ENCODE peak calls at places on chromosomes 11 and 22, in six cellular contexts. One of them, this sample, is unnamed.

GRCh38 chr11:44911031-44911814 is 39.5 kb downstream of the TP53I11 start:
- DNase-seq in CD8-positive, alpha-beta memory T cell: peak; percentile 66
- DNase-seq in heart right ventricle: peak; percentile 95
- DNase-seq in body of pancreas: peak; percentile 88
- DNase-seq in lung: peak; percentile 89
- DNase-seq in IMR-90: peak; percentile 75
- DNase-seq in this sample: peak; percentile 94

GRCh38 chr11:11620966-11621880 is 582 bp downstream of the GALNT18 start:
- DNase-seq in body of pancreas: peak; percentile 26
- DNase-seq in lung: peak; percentile 39
- DNase-seq in IMR-90: peak; percentile 44
- DNase-seq in heart right ventricle: peak; percentile 33
- DNase-seq in CD8-positive, alpha-beta memory T cell: no peak
- DNase-seq in this sample: no peak

GRCh38 chr22:23903328-23903971 is 9.3 kb downstream of the MIF start:
- DNase-seq in IMR-90: peak; percentile 12
- DNase-seq in CD8-positive, alpha-beta memory T cell: no peak
- DNase-seq in body of pancreas: no peak
- DNase-seq in lung: no peak
- DNase-seq in heart right ventricle: no peak
- DNase-seq in this sample: no peak

GRCh38 chr11:34433899-34434298 is 4.8 kb upstream of the CAT start:
- DNase-seq in IMR-90: no peak
- DNase-seq in heart right ventricle: no peak
- DNase-seq in lung: no peak
- DNase-seq in CD8-positive, alpha-beta memory T cell: no peak
- DNase-seq in body of pancreas: no peak
- DNase-seq in this sample: no peak

GRCh38 chr11:44229664-44230063 is 80.3 kb downstream of the ALX4 start:
- DNase-seq in heart right ventricle: no peak
- DNase-seq in IMR-90: peak; percentile 59
- DNase-seq in lung: no peak
- DNase-seq in body of pancreas: no peak
- DNase-seq in CD8-positive, alpha-beta memory T cell: no peak
- DNase-seq in this sample: no peak

GRCh38 chr11:17014321-17014773 is at the start of gene PLEKHA7:
- DNase-seq in CD8-positive, alpha-beta memory T cell: peak; percentile 2
- DNase-seq in body of pancreas: peak; percentile 35
- DNase-seq in lung: no peak
- DNase-seq in heart right ventricle: no peak
- DNase-seq in IMR-90: no peak
- DNase-seq in this sample: no peak

GRCh38 chr11:66479741-66480115 is 506 bp upstream of the DPP3 start:
- DNase-seq in lung: no peak
- DNase-seq in CD8-positive, alpha-beta memory T cell: no peak
- DNase-seq in body of pancreas: no peak
- DNase-seq in IMR-90: no peak
- DNase-seq in heart right ventricle: no peak
- DNase-seq in this sample: no peak

GRCh38 chr11:14089690-14090462 is 127.4 kb downstream of the SPON1 start:
- DNase-seq in IMR-90: no peak
- DNase-seq in heart right ventricle: no peak
- DNase-seq in lung: no peak
- DNase-seq in body of pancreas: no peak
- DNase-seq in CD8-positive, alpha-beta memory T cell: no peak
- DNase-seq in this sample: peak; percentile 60

GRCh38 chr11:79227732-79228416 is 213.0 kb downstream of the TENM4 start:
- DNase-seq in body of pancreas: no peak
- DNase-seq in CD8-positive, alpha-beta memory T cell: no peak
- DNase-seq in lung: no peak
- DNase-seq in IMR-90: no peak
- DNase-seq in heart right ventricle: no peak
- DNase-seq in this sample: no peak

GRCh38 chr22:37220543-37220968 is 8.3 kb upstream of the SSTR3 start:
- DNase-seq in CD8-positive, alpha-beta memory T cell: no peak
- DNase-seq in body of pancreas: no peak
- DNase-seq in lung: no peak
- DNase-seq in heart right ventricle: no peak
- DNase-seq in IMR-90: no peak
- DNase-seq in this sample: no peak

GRCh38 chr11:3840289-3840869 is 380 bp downstream of the RHOG start:
- DNase-seq in body of pancreas: no peak
- DNase-seq in IMR-90: no peak
- DNase-seq in lung: no peak
- DNase-seq in CD8-positive, alpha-beta memory T cell: no peak
- DNase-seq in heart right ventricle: peak; percentile 26
- DNase-seq in this sample: no peak

GRCh38 chr22:24976442-24977218 is 24.1 kb downstream of the KIAA1671 start:
- DNase-seq in IMR-90: no peak
- DNase-seq in lung: no peak
- DNase-seq in heart right ventricle: no peak
- DNase-seq in body of pancreas: no peak
- DNase-seq in CD8-positive, alpha-beta memory T cell: no peak
- DNase-seq in this sample: no peak

GRCh38 chr22:24981066-24981465 is 28.6 kb downstream of the KIAA1671 start:
- DNase-seq in IMR-90: no peak
- DNase-seq in heart right ventricle: no peak
- DNase-seq in body of pancreas: no peak
- DNase-seq in lung: no peak
- DNase-seq in CD8-positive, alpha-beta memory T cell: no peak
- DNase-seq in this sample: no peak

GRCh38 chr22:24975813-24976341 is 23.4 kb downstream of the KIAA1671 start:
- DNase-seq in heart right ventricle: no peak
- DNase-seq in IMR-90: no peak
- DNase-seq in lung: no peak
- DNase-seq in body of pancreas: no peak
- DNase-seq in CD8-positive, alpha-beta memory T cell: no peak
- DNase-seq in this sample: peak; percentile 78

GRCh38 chr22:24977370-24978230 is 25.1 kb downstream of the KIAA1671 start:
- DNase-seq in heart right ventricle: peak; percentile 62
- DNase-seq in body of pancreas: peak; percentile 54
- DNase-seq in IMR-90: no peak
- DNase-seq in CD8-positive, alpha-beta memory T cell: no peak
- DNase-seq in lung: no peak
- DNase-seq in this sample: peak; percentile 85

GRCh38 chr22:24978308-24978707 is 25.8 kb downstream of the KIAA1671 start:
- DNase-seq in lung: no peak
- DNase-seq in heart right ventricle: no peak
- DNase-seq in body of pancreas: no peak
- DNase-seq in IMR-90: no peak
- DNase-seq in CD8-positive, alpha-beta memory T cell: no peak
- DNase-seq in this sample: no peak
- H3K27ac ChIP-seq in lung: peak overlapping the region; percentile 38
- H3K27ac ChIP-seq in heart right ventricle: peak overlapping the region; percentile 83
- H3K27ac ChIP-seq in body of pancreas: peak overlapping the region; percentile 7
- H3K27ac ChIP-seq in IMR-90: no peak overlapping the region
- H3K27ac ChIP-seq in CD8-positive, alpha-beta memory T cell: no peak overlapping the region
- H3K27ac ChIP-seq in this sample: peak overlapping the region; percentile 88

DNA sequence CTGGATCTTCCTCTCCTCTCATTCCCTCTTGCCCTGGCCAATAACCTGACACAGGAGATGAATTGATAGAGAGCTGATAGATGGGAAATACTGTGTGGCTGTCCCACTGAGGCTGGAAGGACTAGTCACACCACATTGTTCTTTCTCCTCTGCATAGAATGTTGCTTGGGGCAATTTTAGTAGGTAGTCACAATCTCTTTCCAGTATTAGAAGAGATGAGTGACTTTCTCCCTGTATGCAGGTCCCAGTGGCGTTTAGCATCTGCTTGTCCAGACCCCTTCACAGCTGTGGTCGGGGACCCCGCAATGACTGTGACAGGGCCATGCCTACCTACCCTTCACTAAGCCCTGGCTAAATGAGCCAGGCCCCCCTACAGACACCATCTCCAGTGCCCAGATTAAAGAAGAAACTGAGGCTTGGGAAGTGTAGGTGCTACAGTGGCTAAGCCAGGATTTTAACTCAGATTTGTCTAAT is 24.0 kb upstream of the P2RY2 start:
- DNase-seq in CD8-positive, alpha-beta memory T cell: no peak
- DNase-seq in IMR-90: no peak
- DNase-seq in lung: no peak
- DNase-seq in body of pancreas: no peak
- DNase-seq in heart right ventricle: no peak
- DNase-seq in this sample: no peak
- H3K4me1 ChIP-seq in CD8-positive, alpha-beta memory T cell: no peaks in the 10 kb centered on the region
- H3K4me1 ChIP-seq in IMR-90: no peaks in the 10 kb centered on the region
- H3K4me1 ChIP-seq in lung: peaks cover 6% of the 10 kb centered on the region
- H3K4me1 ChIP-seq in body of pancreas: peaks cover 7% of the 10 kb centered on the region
- H3K4me1 ChIP-seq in heart right ventricle: peaks cover 17% of the 10 kb centered on the region
- H3K4me1 ChIP-seq in this sample: no peaks in the 10 kb centered on the region

GRCh38 chr11:124670732-124671131 is 2.8 kb downstream of the SIAE start:
- DNase-seq in body of pancreas: no peak
- DNase-seq in CD8-positive, alpha-beta memory T cell: peak; percentile 32
- DNase-seq in lung: no peak
- DNase-seq in IMR-90: peak; percentile 9
- DNase-seq in heart right ventricle: no peak
- DNase-seq in this sample: no peak
- H3K27ac ChIP-seq in body of pancreas: no peak overlapping the region
- H3K27ac ChIP-seq in CD8-positive, alpha-beta memory T cell: no peak overlapping the region
- H3K27ac ChIP-seq in lung: no peak overlapping the region
- H3K27ac ChIP-seq in IMR-90: no peak overlapping the region
- H3K27ac ChIP-seq in heart right ventricle: no peak overlapping the region
- H3K27ac ChIP-seq in this sample: no peak overlapping the region

DNA sequence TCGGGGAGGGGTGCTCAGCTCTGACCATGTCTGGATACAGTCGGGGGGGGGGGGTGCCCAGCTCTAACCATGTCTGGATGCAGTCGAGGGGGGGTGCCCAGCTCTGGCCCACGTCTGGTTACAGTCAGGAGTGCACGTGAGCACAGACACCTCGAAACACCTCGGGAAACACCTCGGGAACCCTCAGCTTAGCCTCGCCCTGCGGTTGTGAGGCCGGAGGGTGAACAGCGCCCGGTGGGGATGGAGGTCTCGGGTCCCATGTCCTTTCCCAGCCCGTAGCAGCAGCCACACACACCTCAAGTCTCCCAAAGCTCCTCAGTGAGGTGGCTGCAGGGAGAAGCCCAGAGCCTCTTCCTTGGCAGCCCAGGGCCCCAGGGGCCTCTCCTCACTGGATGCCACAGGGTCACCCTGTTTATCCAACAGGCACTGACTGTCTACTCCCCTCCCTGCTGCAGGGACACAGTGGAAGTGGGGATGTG is 2.1 kb downstream of the SIGIRR start:
- DNase-seq in lung: no peak
- DNase-seq in heart right ventricle: no peak
- DNase-seq in body of pancreas: no peak
- DNase-seq in CD8-positive, alpha-beta memory T cell: no peak
- DNase-seq in IMR-90: no peak
- DNase-seq in this sample: no peak
- H3K4me1 ChIP-seq in lung: no peaks in the 10 kb centered on the region
- H3K4me1 ChIP-seq in heart right ventricle: peaks cover 30% of the 10 kb centered on the region
- H3K4me1 ChIP-seq in body of pancreas: peaks cover 38% of the 10 kb centered on the region
- H3K4me1 ChIP-seq in CD8-positive, alpha-beta memory T cell: peaks cover 25% of the 10 kb centered on the region
- H3K4me1 ChIP-seq in IMR-90: peaks cover 14% of the 10 kb centered on the region
- H3K4me1 ChIP-seq in this sample: no peaks in the 10 kb centered on the region

GRCh38 chr11:2178906-2179494 is 7.4 kb upstream of the TH start:
- DNase-seq in IMR-90: peak; percentile 37
- DNase-seq in body of pancreas: peak; percentile 49
- DNase-seq in lung: no peak
- DNase-seq in heart right ventricle: no peak
- DNase-seq in CD8-positive, alpha-beta memory T cell: no peak
- DNase-seq in this sample: no peak
- H3K27ac ChIP-seq in IMR-90: no peak overlapping the region
- H3K27ac ChIP-seq in body of pancreas: no peak overlapping the region
- H3K27ac ChIP-seq in lung: no peak overlapping the region
- H3K27ac ChIP-seq in heart right ventricle: no peak overlapping the region
- H3K27ac ChIP-seq in CD8-positive, alpha-beta memory T cell: no peak overlapping the region
- H3K27ac ChIP-seq in this sample: no peak overlapping the region

GRCh38 chr11:71238941-71239340 is 13.4 kb downstream of the SHANK2 start:
- DNase-seq in body of pancreas: no peak
- DNase-seq in lung: no peak
- DNase-seq in CD8-positive, alpha-beta memory T cell: no peak
- DNase-seq in IMR-90: no peak
- DNase-seq in heart right ventricle: no peak
- DNase-seq in this sample: no peak

GRCh38 chr11:71240061-71240690 is 12.2 kb downstream of the SHANK2 start:
- DNase-seq in IMR-90: no peak
- DNase-seq in lung: no peak
- DNase-seq in CD8-positive, alpha-beta memory T cell: no peak
- DNase-seq in body of pancreas: no peak
- DNase-seq in heart right ventricle: no peak
- DNase-seq in this sample: no peak

GRCh38 chr11:71241721-71242259 is 10.6 kb downstream of the SHANK2 start:
- DNase-seq in heart right ventricle: no peak
- DNase-seq in CD8-positive, alpha-beta memory T cell: no peak
- DNase-seq in body of pancreas: no peak
- DNase-seq in lung: no peak
- DNase-seq in IMR-90: no peak
- DNase-seq in this sample: no peak

GRCh38 chr11:71239581-71239980 is 12.8 kb downstream of the SHANK2 start:
- DNase-seq in lung: no peak
- DNase-seq in heart right ventricle: no peak
- DNase-seq in body of pancreas: no peak
- DNase-seq in IMR-90: no peak
- DNase-seq in CD8-positive, alpha-beta memory T cell: no peak
- DNase-seq in this sample: no peak

GRCh38 chr11:71240865-71241691 is 11.3 kb downstream of the SHANK2 start:
- DNase-seq in lung: no peak
- DNase-seq in CD8-positive, alpha-beta memory T cell: no peak
- DNase-seq in heart right ventricle: no peak
- DNase-seq in IMR-90: peak; percentile 94
- DNase-seq in body of pancreas: peak; percentile 59
- DNase-seq in this sample: no peak
- H3K4me1 ChIP-seq in lung: no peaks in the 10 kb centered on the region
- H3K4me1 ChIP-seq in CD8-positive, alpha-beta memory T cell: no peaks in the 10 kb centered on the region
- H3K4me1 ChIP-seq in heart right ventricle: peaks cover 6% of the 10 kb centered on the region
- H3K4me1 ChIP-seq in IMR-90: peaks cover 9% of the 10 kb centered on the region
- H3K4me1 ChIP-seq in body of pancreas: peaks cover 14% of the 10 kb centered on the region
- H3K4me1 ChIP-seq in this sample: no peaks in the 10 kb centered on the region

DNA sequence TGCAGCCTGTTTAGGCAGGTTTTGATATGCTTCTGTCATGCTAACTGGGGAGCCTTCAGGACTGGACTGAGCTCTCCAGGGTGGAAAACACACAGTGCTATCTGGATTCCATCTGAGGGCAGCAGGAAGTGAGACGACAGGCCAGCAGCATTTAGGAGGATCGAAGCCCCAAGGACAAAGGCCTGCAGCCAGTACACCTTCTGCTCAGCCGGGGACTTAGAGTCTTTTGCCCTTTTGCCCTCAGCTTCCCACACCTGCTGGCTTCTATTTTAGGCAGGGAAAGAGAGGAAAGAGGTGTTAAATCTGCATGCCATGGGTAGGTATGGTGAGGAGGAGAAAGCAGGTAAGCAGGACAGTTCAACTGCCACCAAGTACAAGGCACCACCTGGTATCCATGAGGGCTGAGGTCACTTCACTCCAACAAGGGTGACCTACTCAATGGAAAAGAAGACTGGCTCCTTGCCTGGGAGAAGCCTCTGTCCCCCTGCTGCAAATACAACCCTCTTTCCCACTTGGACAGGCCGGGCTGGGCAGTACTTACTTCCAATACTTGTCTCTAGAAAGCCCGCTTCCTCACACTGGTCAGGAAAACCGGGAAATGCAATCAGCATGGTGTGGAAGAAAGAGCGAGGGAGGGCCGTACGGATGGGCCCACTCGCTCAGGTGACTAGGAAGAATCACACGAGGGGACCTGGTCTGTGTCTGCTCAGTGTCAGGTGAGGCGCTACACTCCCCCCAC is 12.3 kb downstream of the LARGE2 start:
- DNase-seq in body of pancreas: peak; percentile 42
- DNase-seq in CD8-positive, alpha-beta memory T cell: no peak
- DNase-seq in IMR-90: no peak
- DNase-seq in lung: no peak
- DNase-seq in heart right ventricle: no peak
- DNase-seq in this sample: no peak
- H3K27ac ChIP-seq in body of pancreas: no peak overlapping the region
- H3K27ac ChIP-seq in CD8-positive, alpha-beta memory T cell: no peak overlapping the region
- H3K27ac ChIP-seq in IMR-90: no peak overlapping the region
- H3K27ac ChIP-seq in lung: no peak overlapping the region
- H3K27ac ChIP-seq in heart right ventricle: no peak overlapping the region
- H3K27ac ChIP-seq in this sample: no peak overlapping the region

This sample was measured in right atrium auricular region.